ENCODE peak calls at places on chromosomes 6 and 20, in eight cellular contexts. N, F, S, C, D, Z, U and P are unnamed samples.
A peak's percentile ranks its signal among the peaks of the same experiment; 100 is the strongest.

GRCh38 chr20:21315138-21315537 is 12.0 kb downstream of the XRN2 start:
- DNase-seq in N (peak; percentile 71), F (no peak), S (no peak), C (no peak), D (no peak), Z (no peak), U (peak; percentile 76), P (peak; percentile 81)

GRCh38 chr20:44735816-44736169 is 9.9 kb upstream of the KCNK15 start:
- DNase-seq in N (no peak), F (no peak), S (no peak), C (no peak), D (no peak), Z (no peak), U (no peak), P (no peak)

GRCh38 chr20:24405810-24406209 is 63.6 kb upstream of the SYNDIG1 start:
- DNase-seq in N (no peak), F (no peak), S (no peak), C (no peak), D (no peak), Z (no peak), U (no peak), P (no peak)

GRCh38 chr6:126919947-126920346 is 198.5 kb upstream of the RSPO3 start:
- DNase-seq in N (peak; percentile 95), F (no peak), S (no peak), C (no peak), D (no peak), Z (no peak), U (peak; percentile 93), P (peak; percentile 99)

GRCh38 chr20:34452281-34452982 is 63.8 kb upstream of the DYNLRB1 start:
- DNase-seq in N (no peak), F (no peak), S (no peak), C (no peak), D (no peak), Z (no peak), U (no peak), P (no peak)

GRCh38 chr20:59515013-59515905 is 89.1 kb upstream of the PHACTR3 start:
- DNase-seq in N (peak; percentile 38), F (peak; percentile 7), S (peak; percentile 52), C (peak; percentile 92), D (peak; percentile 73), Z (peak; percentile 45), U (peak; percentile 58), P (peak; percentile 59)

GRCh38 chr20:35171753-35172433 is at the start of gene PROCR:
- DNase-seq in N (peak; percentile 87), F (no peak), S (no peak), C (no peak), D (peak; percentile 89), Z (peak; percentile 91), U (peak; percentile 86), P (peak; percentile 94)

GRCh38 chr6:169970306-169970988 is 219.0 kb downstream of the ERMARD start:
- DNase-seq in N (no peak), F (no peak), S (no peak), C (no peak), D (no peak), Z (no peak), U (no peak), P (no peak)

GRCh38 chr20:856361-856775 is 22.9 kb downstream of the FAM110A start:
- DNase-seq in N (peak; percentile 51), F (no peak), S (no peak), C (no peak), D (no peak), Z (no peak), U (peak; percentile 22), P (peak; percentile 77)

GRCh38 chr6:27096834-27097511 is 150.5 kb upstream of the PRSS16 start:
- DNase-seq in N (peak; percentile 76), F (no peak), S (no peak), C (peak; percentile 6), D (peak; percentile 36), Z (no peak), U (peak; percentile 90), P (peak; percentile 67)

GRCh38 chr6:155492061-155492735 is 36.6 kb upstream of the NOX3 start:
- DNase-seq in N (no peak), F (no peak), S (no peak), C (no peak), D (no peak), Z (no peak), U (no peak), P (no peak)

GRCh38 chr20:1173698-1174097 is 11.1 kb downstream of the TMEM74B start:
- DNase-seq in N (no peak), F (no peak), S (no peak), C (no peak), D (no peak), Z (no peak), U (no peak), P (no peak)

GRCh38 chr6:83539678-83540077 is 27.3 kb downstream of the PRSS35 start:
- DNase-seq in N (no peak), F (no peak), S (no peak), C (no peak), D (no peak), Z (no peak), U (no peak), P (no peak)

GRCh38 chr6:166259296-166259977 is 48.8 kb downstream of the PRR18 start:
- DNase-seq in N (no peak), F (no peak), S (no peak), C (no peak), D (peak; percentile 57), Z (no peak), U (no peak), P (no peak)

GRCh38 chr6:22099241-22099640 is 197.6 kb downstream of the PRL start:
- DNase-seq in N (no peak), F (no peak), S (no peak), C (no peak), D (no peak), Z (no peak), U (no peak), P (no peak)

GRCh38 chr20:44008806-44009678 is 94.4 kb downstream of the TOX2 start:
- DNase-seq in N (no peak), F (no peak), S (no peak), C (no peak), D (no peak), Z (no peak), U (no peak), P (no peak)

GRCh38 chr6:73565767-73566485 is 45.1 kb upstream of the EEF1A1 start:
- DNase-seq in N (no peak), F (no peak), S (no peak), C (no peak), D (no peak), Z (no peak), U (peak; percentile 42), P (peak; percentile 32)

GRCh38 chr6:131693384-131693783 is 7.8 kb downstream of the OR2A4 start:
- DNase-seq in N (no peak), F (no peak), S (no peak), C (no peak), D (no peak), Z (no peak), U (no peak), P (no peak)

GRCh38 chr6:149717588-149718458 is at the start of gene LATS1:
- DNase-seq in N (peak; percentile 85), F (peak; percentile 75), S (peak; percentile 72), C (peak; percentile 90), D (peak; percentile 95), Z (peak; percentile 90), U (peak; percentile 70), P (peak; percentile 87)

GRCh38 chr6:13666194-13667105 is 45.2 kb downstream of the RANBP9 start:
- DNase-seq in N (no peak), F (no peak), S (no peak), C (no peak), D (no peak), Z (no peak), U (no peak), P (peak; percentile 24)

GRCh38 chr20:33010133-33010504 is 2.6 kb downstream of the BPIFB2 start:
- DNase-seq in N (no peak), F (no peak), S (no peak), C (no peak), D (no peak), Z (no peak), U (no peak), P (no peak)

GRCh38 chr6:4401408-4402367 is 266.3 kb upstream of the ECI2 start:
- DNase-seq in N (peak; percentile 66), F (no peak), S (no peak), C (no peak), D (peak; percentile 49), Z (peak; percentile 39), U (peak; percentile 24), P (peak; percentile 83)

GRCh38 chr6:10414766-10415592 is at the start of gene TFAP2A:
- DNase-seq in N (no peak), F (no peak), S (no peak), C (no peak), D (no peak), Z (no peak), U (peak; percentile 16), P (peak; percentile 17)

GRCh38 chr20:39132093-39132492 is 169.9 kb downstream of the DHX35 start:
- DNase-seq in N (no peak), F (no peak), S (no peak), C (no peak), D (no peak), Z (no peak), U (no peak), P (no peak)

GRCh38 chr6:139373154-139373927 is 1.1 kb downstream of the CITED2 start:
- DNase-seq in N (peak; percentile 57), F (peak; percentile 25), S (peak; percentile 27), C (peak; percentile 43), D (peak; percentile 75), Z (peak; percentile 56), U (peak; percentile 37), P (peak; percentile 55)

GRCh38 chr20:33474963-33475362 is 14.9 kb upstream of the CBFA2T2 start:
- DNase-seq in N (no peak), F (no peak), S (no peak), C (no peak), D (no peak), Z (no peak), U (no peak), P (no peak)

GRCh38 chr20:4795394-4795793 is 73.7 kb downstream of the PRND start:
- DNase-seq in N (peak; percentile 63), F (no peak), S (no peak), C (no peak), D (no peak), Z (no peak), U (peak; percentile 68), P (peak; percentile 83)

GRCh38 chr6:122042380-122042779 is 357.1 kb upstream of the HSF2 start:
- DNase-seq in N (no peak), F (no peak), S (no peak), C (no peak), D (no peak), Z (no peak), U (no peak), P (no peak)

GRCh38 chr6:46210294-46210693 is 39.5 kb upstream of the ENPP5 start:
- DNase-seq in N (no peak), F (no peak), S (no peak), C (no peak), D (no peak), Z (no peak), U (no peak), P (no peak)

GRCh38 chr6:33432546-33432945 is 12.7 kb downstream of the SYNGAP1 start:
- DNase-seq in N (no peak), F (no peak), S (no peak), C (no peak), D (peak; percentile 21), Z (no peak), U (no peak), P (no peak)

GRCh38 chr6:85436408-85436807 is 13.5 kb upstream of the NT5E start:
- DNase-seq in N (peak; percentile 78), F (no peak), S (no peak), C (no peak), D (no peak), Z (no peak), U (no peak), P (peak; percentile 74)